ENCODE peak calls at places on chromosomes 11 and 22, in seven cellular contexts. One of them, this sample, is unnamed.
A peak's percentile ranks its signal among the peaks of the same experiment; 100 is the strongest.

GRCh38 chr11:71236836-71237475 is 15.4 kb downstream of the SHANK2 start:
- DNase-seq in naive thymus-derived CD4-positive, alpha-beta T cell: no peak
- DNase-seq in heart right ventricle: no peak
- DNase-seq in NCI-H82: no peak
- DNase-seq in astrocyte of the spinal cord: no peak
- DNase-seq in COR-L47: no peak
- DNase-seq in foreskin fibroblast: no peak
- DNase-seq in this sample: no peak

GRCh38 chr22:49727881-49728563 is 99.7 kb downstream of the BRD1 start:
- DNase-seq in naive thymus-derived CD4-positive, alpha-beta T cell: no peak
- DNase-seq in heart right ventricle: no peak
- DNase-seq in NCI-H82: no peak
- DNase-seq in astrocyte of the spinal cord: no peak
- DNase-seq in COR-L47: no peak
- DNase-seq in foreskin fibroblast: no peak
- DNase-seq in this sample: peak; percentile 34

GRCh38 chr11:47415949-47416472 is 7.6 kb downstream of the SLC39A13 start:
- DNase-seq in naive thymus-derived CD4-positive, alpha-beta T cell: no peak
- DNase-seq in heart right ventricle: peak; percentile 77
- DNase-seq in NCI-H82: peak; percentile 41
- DNase-seq in astrocyte of the spinal cord: peak; percentile 94
- DNase-seq in COR-L47: no peak
- DNase-seq in foreskin fibroblast: peak; percentile 98
- DNase-seq in this sample: peak; percentile 89

GRCh38 chr11:21783954-21784353 is 408.9 kb upstream of the ANO5 start:
- DNase-seq in naive thymus-derived CD4-positive, alpha-beta T cell: no peak
- DNase-seq in heart right ventricle: no peak
- DNase-seq in NCI-H82: no peak
- DNase-seq in astrocyte of the spinal cord: no peak
- DNase-seq in COR-L47: no peak
- DNase-seq in foreskin fibroblast: no peak
- DNase-seq in this sample: no peak

GRCh38 chr11:17927643-17928343 is 85.1 kb downstream of the SERGEF start:
- DNase-seq in naive thymus-derived CD4-positive, alpha-beta T cell: no peak
- DNase-seq in heart right ventricle: no peak
- DNase-seq in NCI-H82: peak; percentile 3
- DNase-seq in astrocyte of the spinal cord: peak; percentile 22
- DNase-seq in COR-L47: no peak
- DNase-seq in foreskin fibroblast: peak; percentile 96
- DNase-seq in this sample: no peak

GRCh38 chr11:64996710-64997380 is at the start of gene BATF2:
- DNase-seq in naive thymus-derived CD4-positive, alpha-beta T cell: no peak
- DNase-seq in heart right ventricle: peak; percentile 70
- DNase-seq in NCI-H82: peak; percentile 92
- DNase-seq in astrocyte of the spinal cord: peak; percentile 39
- DNase-seq in COR-L47: peak; percentile 48
- DNase-seq in foreskin fibroblast: peak; percentile 91
- DNase-seq in this sample: peak; percentile 84

GRCh38 chr11:3225826-3226750 is 6.1 kb downstream of the MRGPRE start:
- DNase-seq in naive thymus-derived CD4-positive, alpha-beta T cell: no peak
- DNase-seq in heart right ventricle: no peak
- DNase-seq in NCI-H82: no peak
- DNase-seq in astrocyte of the spinal cord: no peak
- DNase-seq in COR-L47: no peak
- DNase-seq in foreskin fibroblast: no peak
- DNase-seq in this sample: no peak

GRCh38 chr11:70436501-70436860 is 38.2 kb downstream of the CTTN start:
- DNase-seq in naive thymus-derived CD4-positive, alpha-beta T cell: no peak
- DNase-seq in heart right ventricle: no peak
- DNase-seq in NCI-H82: no peak
- DNase-seq in astrocyte of the spinal cord: no peak
- DNase-seq in COR-L47: no peak
- DNase-seq in foreskin fibroblast: no peak
- DNase-seq in this sample: peak; percentile 66

GRCh38 chr11:132123854-132124835 is 753.7 kb downstream of the NTM start:
- DNase-seq in naive thymus-derived CD4-positive, alpha-beta T cell: no peak
- DNase-seq in heart right ventricle: no peak
- DNase-seq in NCI-H82: peak; percentile 1
- DNase-seq in astrocyte of the spinal cord: no peak
- DNase-seq in COR-L47: no peak
- DNase-seq in foreskin fibroblast: no peak
- DNase-seq in this sample: no peak

GRCh38 chr11:66126064-66126463 is 56.0 kb downstream of the PACS1 start:
- DNase-seq in naive thymus-derived CD4-positive, alpha-beta T cell: no peak
- DNase-seq in heart right ventricle: no peak
- DNase-seq in NCI-H82: no peak
- DNase-seq in astrocyte of the spinal cord: no peak
- DNase-seq in COR-L47: no peak
- DNase-seq in foreskin fibroblast: no peak
- DNase-seq in this sample: no peak

GRCh38 chr11:46865340-46865739 is 19.3 kb upstream of the CKAP5 start:
- DNase-seq in naive thymus-derived CD4-positive, alpha-beta T cell: no peak
- DNase-seq in heart right ventricle: no peak
- DNase-seq in NCI-H82: no peak
- DNase-seq in astrocyte of the spinal cord: peak; percentile 71
- DNase-seq in COR-L47: no peak
- DNase-seq in foreskin fibroblast: peak; percentile 76
- DNase-seq in this sample: no peak

GRCh38 chr11:109648804-109649203 is 226.8 kb downstream of the C11orf87 start:
- DNase-seq in naive thymus-derived CD4-positive, alpha-beta T cell: no peak
- DNase-seq in heart right ventricle: no peak
- DNase-seq in NCI-H82: no peak
- DNase-seq in astrocyte of the spinal cord: no peak
- DNase-seq in COR-L47: no peak
- DNase-seq in foreskin fibroblast: no peak
- DNase-seq in this sample: no peak

GRCh38 chr22:50432131-50432870 is 42.5 kb downstream of the SBF1 start:
- DNase-seq in naive thymus-derived CD4-positive, alpha-beta T cell: no peak
- DNase-seq in heart right ventricle: no peak
- DNase-seq in NCI-H82: no peak
- DNase-seq in astrocyte of the spinal cord: no peak
- DNase-seq in COR-L47: no peak
- DNase-seq in foreskin fibroblast: no peak
- DNase-seq in this sample: peak; percentile 71

GRCh38 chr22:50184004-50184461 is 1.7 kb upstream of the TRABD start:
- DNase-seq in naive thymus-derived CD4-positive, alpha-beta T cell: no peak
- DNase-seq in heart right ventricle: peak; percentile 77
- DNase-seq in NCI-H82: no peak
- DNase-seq in astrocyte of the spinal cord: peak; percentile 31
- DNase-seq in COR-L47: no peak
- DNase-seq in foreskin fibroblast: peak; percentile 79
- DNase-seq in this sample: peak; percentile 90

GRCh38 chr11:116557261-116557660 is 215.5 kb downstream of the BUD13 start:
- DNase-seq in naive thymus-derived CD4-positive, alpha-beta T cell: no peak
- DNase-seq in heart right ventricle: no peak
- DNase-seq in NCI-H82: no peak
- DNase-seq in astrocyte of the spinal cord: no peak
- DNase-seq in COR-L47: no peak
- DNase-seq in foreskin fibroblast: peak; percentile 16
- DNase-seq in this sample: no peak

GRCh38 chr11:13003726-13004493 is 5.2 kb upstream of the RASSF10 start:
- DNase-seq in naive thymus-derived CD4-positive, alpha-beta T cell: no peak
- DNase-seq in heart right ventricle: no peak
- DNase-seq in NCI-H82: peak; percentile 29
- DNase-seq in astrocyte of the spinal cord: peak; percentile 56
- DNase-seq in COR-L47: no peak
- DNase-seq in foreskin fibroblast: no peak
- DNase-seq in this sample: no peak

GRCh38 chr11:108198833-108199232 is 23.6 kb downstream of the NPAT start:
- DNase-seq in naive thymus-derived CD4-positive, alpha-beta T cell: no peak
- DNase-seq in heart right ventricle: no peak
- DNase-seq in NCI-H82: no peak
- DNase-seq in astrocyte of the spinal cord: no peak
- DNase-seq in COR-L47: no peak
- DNase-seq in foreskin fibroblast: no peak
- DNase-seq in this sample: peak; percentile 46

GRCh38 chr11:103730151-103730940 is 306.1 kb upstream of the DDI1 start:
- DNase-seq in naive thymus-derived CD4-positive, alpha-beta T cell: no peak
- DNase-seq in heart right ventricle: no peak
- DNase-seq in NCI-H82: peak; percentile 61
- DNase-seq in astrocyte of the spinal cord: peak; percentile 41
- DNase-seq in COR-L47: no peak
- DNase-seq in foreskin fibroblast: peak; percentile 25
- DNase-seq in this sample: no peak

GRCh38 chr11:36034572-36035331 is 90.9 kb downstream of the LDLRAD3 start:
- DNase-seq in naive thymus-derived CD4-positive, alpha-beta T cell: no peak
- DNase-seq in heart right ventricle: no peak
- DNase-seq in NCI-H82: no peak
- DNase-seq in astrocyte of the spinal cord: peak; percentile 77
- DNase-seq in COR-L47: no peak
- DNase-seq in foreskin fibroblast: peak; percentile 85
- DNase-seq in this sample: no peak

GRCh38 chr11:96074551-96075309 is 150.8 kb upstream of the MTMR2 start:
- DNase-seq in naive thymus-derived CD4-positive, alpha-beta T cell: no peak
- DNase-seq in heart right ventricle: no peak
- DNase-seq in NCI-H82: peak; percentile 19
- DNase-seq in astrocyte of the spinal cord: no peak
- DNase-seq in COR-L47: no peak
- DNase-seq in foreskin fibroblast: no peak
- DNase-seq in this sample: peak; percentile 53

GRCh38 chr11:496834-497564 is 10.0 kb downstream of the RNH1 start:
- DNase-seq in naive thymus-derived CD4-positive, alpha-beta T cell: no peak
- DNase-seq in heart right ventricle: peak; percentile 7
- DNase-seq in NCI-H82: peak; percentile 14
- DNase-seq in astrocyte of the spinal cord: no peak
- DNase-seq in COR-L47: no peak
- DNase-seq in foreskin fibroblast: no peak
- DNase-seq in this sample: no peak

GRCh38 chr11:120334894-120335462 is 1.2 kb upstream of the ARHGEF12 start:
- DNase-seq in naive thymus-derived CD4-positive, alpha-beta T cell: peak; percentile 59
- DNase-seq in heart right ventricle: no peak
- DNase-seq in NCI-H82: peak; percentile 74
- DNase-seq in astrocyte of the spinal cord: peak; percentile 90
- DNase-seq in COR-L47: peak; percentile 70
- DNase-seq in foreskin fibroblast: peak; percentile 91
- DNase-seq in this sample: no peak

GRCh38 chr11:90448280-90448679 is 225.4 kb upstream of the CHORDC1 start:
- DNase-seq in naive thymus-derived CD4-positive, alpha-beta T cell: no peak
- DNase-seq in heart right ventricle: no peak
- DNase-seq in NCI-H82: no peak
- DNase-seq in astrocyte of the spinal cord: no peak
- DNase-seq in COR-L47: no peak
- DNase-seq in foreskin fibroblast: no peak
- DNase-seq in this sample: no peak

GRCh38 chr22:43275545-43275981 is 67.6 kb downstream of the SCUBE1 start:
- DNase-seq in naive thymus-derived CD4-positive, alpha-beta T cell: no peak
- DNase-seq in heart right ventricle: no peak
- DNase-seq in NCI-H82: no peak
- DNase-seq in astrocyte of the spinal cord: no peak
- DNase-seq in COR-L47: no peak
- DNase-seq in foreskin fibroblast: no peak
- DNase-seq in this sample: no peak

GRCh38 chr22:48897959-48898358 is 929.7 kb downstream of the BRD1 start:
- DNase-seq in naive thymus-derived CD4-positive, alpha-beta T cell: no peak
- DNase-seq in heart right ventricle: no peak
- DNase-seq in NCI-H82: no peak
- DNase-seq in astrocyte of the spinal cord: no peak
- DNase-seq in COR-L47: no peak
- DNase-seq in foreskin fibroblast: no peak
- DNase-seq in this sample: no peak

GRCh38 chr11:125063429-125064043 is 431 bp downstream of the SLC37A2 start:
- DNase-seq in naive thymus-derived CD4-positive, alpha-beta T cell: no peak
- DNase-seq in heart right ventricle: no peak
- DNase-seq in NCI-H82: no peak
- DNase-seq in astrocyte of the spinal cord: no peak
- DNase-seq in COR-L47: no peak
- DNase-seq in foreskin fibroblast: no peak
- DNase-seq in this sample: no peak

GRCh38 chr11:82848829-82849228 is 51.4 kb downstream of the PRCP start:
- DNase-seq in naive thymus-derived CD4-positive, alpha-beta T cell: no peak
- DNase-seq in heart right ventricle: no peak
- DNase-seq in NCI-H82: no peak
- DNase-seq in astrocyte of the spinal cord: no peak
- DNase-seq in COR-L47: no peak
- DNase-seq in foreskin fibroblast: no peak
- DNase-seq in this sample: no peak

GRCh38 chr11:75689861-75690641 is 21.2 kb upstream of the MAP6 start:
- DNase-seq in naive thymus-derived CD4-positive, alpha-beta T cell: no peak
- DNase-seq in heart right ventricle: no peak
- DNase-seq in NCI-H82: no peak
- DNase-seq in astrocyte of the spinal cord: no peak
- DNase-seq in COR-L47: no peak
- DNase-seq in foreskin fibroblast: peak; percentile 8
- DNase-seq in this sample: no peak

GRCh38 chr11:13137778-13138400 is 128.8 kb downstream of the RASSF10 start:
- DNase-seq in naive thymus-derived CD4-positive, alpha-beta T cell: no peak
- DNase-seq in heart right ventricle: no peak
- DNase-seq in NCI-H82: no peak
- DNase-seq in astrocyte of the spinal cord: no peak
- DNase-seq in COR-L47: no peak
- DNase-seq in foreskin fibroblast: peak; percentile 41
- DNase-seq in this sample: no peak

GRCh38 chr22:35539910-35540599 is 576 bp upstream of the RASD2 start:
- DNase-seq in naive thymus-derived CD4-positive, alpha-beta T cell: peak; percentile 47
- DNase-seq in heart right ventricle: peak; percentile 77
- DNase-seq in NCI-H82: peak; percentile 63
- DNase-seq in astrocyte of the spinal cord: no peak
- DNase-seq in COR-L47: no peak
- DNase-seq in foreskin fibroblast: peak; percentile 70
- DNase-seq in this sample: peak; percentile 48

GRCh38 chr11:114236829-114237228 is 59.4 kb upstream of the NNMT start:
- DNase-seq in naive thymus-derived CD4-positive, alpha-beta T cell: no peak
- DNase-seq in heart right ventricle: no peak
- DNase-seq in NCI-H82: no peak
- DNase-seq in astrocyte of the spinal cord: no peak
- DNase-seq in COR-L47: no peak
- DNase-seq in foreskin fibroblast: peak; percentile 90
- DNase-seq in this sample: no peak

GRCh38 chr22:25334091-25334490 is 114.7 kb downstream of the CRYBB2 start:
- DNase-seq in naive thymus-derived CD4-positive, alpha-beta T cell: no peak
- DNase-seq in heart right ventricle: peak; percentile 78
- DNase-seq in NCI-H82: peak; percentile 71
- DNase-seq in astrocyte of the spinal cord: no peak
- DNase-seq in COR-L47: peak; percentile 45
- DNase-seq in foreskin fibroblast: peak; percentile 15
- DNase-seq in this sample: peak; percentile 91

GRCh38 chr11:79076526-79077115 is 364.2 kb downstream of the TENM4 start:
- DNase-seq in naive thymus-derived CD4-positive, alpha-beta T cell: no peak
- DNase-seq in heart right ventricle: peak; percentile 44
- DNase-seq in NCI-H82: peak; percentile 22
- DNase-seq in astrocyte of the spinal cord: no peak
- DNase-seq in COR-L47: peak; percentile 36
- DNase-seq in foreskin fibroblast: peak; percentile 69
- DNase-seq in this sample: no peak

GRCh38 chr11:45482331-45482730 is 183.1 kb downstream of the CHST1 start:
- DNase-seq in naive thymus-derived CD4-positive, alpha-beta T cell: no peak
- DNase-seq in heart right ventricle: no peak
- DNase-seq in NCI-H82: no peak
- DNase-seq in astrocyte of the spinal cord: no peak
- DNase-seq in COR-L47: no peak
- DNase-seq in foreskin fibroblast: no peak
- DNase-seq in this sample: no peak

GRCh38 chr11:63767415-63768231 is 952 bp downstream of the ZFTA start:
- DNase-seq in naive thymus-derived CD4-positive, alpha-beta T cell: peak; percentile 28
- DNase-seq in heart right ventricle: peak; percentile 41
- DNase-seq in NCI-H82: peak; percentile 80
- DNase-seq in astrocyte of the spinal cord: peak; percentile 86
- DNase-seq in COR-L47: peak; percentile 47
- DNase-seq in foreskin fibroblast: peak; percentile 87
- DNase-seq in this sample: peak; percentile 62

GRCh38 chr22:45834795-45835194 is 142.2 kb downstream of the WNT7B start:
- DNase-seq in naive thymus-derived CD4-positive, alpha-beta T cell: no peak
- DNase-seq in heart right ventricle: no peak
- DNase-seq in NCI-H82: no peak
- DNase-seq in astrocyte of the spinal cord: no peak
- DNase-seq in COR-L47: no peak
- DNase-seq in foreskin fibroblast: no peak
- DNase-seq in this sample: no peak

This sample was measured in left lung.